ENCODE peak calls at places on chromosomes 5 and 9, in eight cellular contexts. O, C, K, F, M, L, X and Z are unnamed samples.

GRCh38 chr9:137902646-137903045 is 25.1 kb downstream of the CACNA1B start:
- DNase-seq in L (no peak), X (no peak), C (no peak), O (no peak), F (no peak), K (no peak), M (no peak), Z (no peak)

GRCh38 chr5:64497390-64497789 is 8.4 kb upstream of the RGS7BP start:
- DNase-seq in X (peak; percentile 4), C (no peak), L (peak; percentile 75), M (no peak), O (peak; percentile 46), K (peak; percentile 6), F (peak; percentile 46), Z (no peak)

GRCh38 chr9:5450360-5451051 is at the start of gene CD274:
- DNase-seq in K (peak; percentile 81), L (peak; percentile 95), X (peak; percentile 95), F (peak; percentile 92), M (peak; percentile 49), C (peak; percentile 94), O (peak; percentile 93), Z (peak; percentile 92)

GRCh38 chr9:93111371-93112115 is 15.5 kb downstream of the CARD19 start:
- DNase-seq in M (no peak), C (no peak), K (no peak), O (no peak), F (peak; percentile 94), X (no peak), L (peak; percentile 92), Z (peak; percentile 77)

GRCh38 chr5:76025069-76025468 is 58.1 kb upstream of the SV2C start:
- DNase-seq in X (no peak), L (no peak), C (no peak), M (no peak), F (no peak), O (no peak), K (no peak), Z (no peak)

GRCh38 chr9:115170674-115171073 is 52.7 kb upstream of the TNC start:
- DNase-seq in O (peak; percentile 68), L (peak; percentile 81), C (no peak), X (peak; percentile 27), F (peak; percentile 90), M (no peak), K (peak; percentile 81), Z (no peak)

GRCh38 chr9:4106744-4107143 is 193.1 kb downstream of the GLIS3 start:
- DNase-seq in L (peak; percentile 73), M (no peak), X (peak; percentile 66), O (peak; percentile 54), K (peak; percentile 95), F (no peak), C (no peak), Z (no peak)

GRCh38 chr9:36091028-36091953 is 45.2 kb upstream of the GLIPR2 start:
- DNase-seq in X (peak; percentile 73), C (peak; percentile 77), M (peak; percentile 45), F (peak; percentile 27), K (peak; percentile 44), O (no peak), L (peak; percentile 19), Z (no peak)

GRCh38 chr9:4762889-4763521 is 22.0 kb upstream of the AK3 start:
- DNase-seq in F (no peak), K (peak; percentile 64), M (no peak), L (peak; percentile 35), X (peak; percentile 49), C (peak; percentile 64), O (peak; percentile 24), Z (no peak)

GRCh38 chr5:174427304-174427703 is 297.1 kb upstream of the MSX2 start:
- DNase-seq in F (no peak), M (no peak), X (no peak), K (no peak), L (no peak), C (no peak), O (no peak), Z (no peak)

GRCh38 chr9:74935008-74935407 is 17.7 kb downstream of the C9orf40 start:
- DNase-seq in X (no peak), K (peak; percentile 24), C (no peak), M (no peak), F (no peak), L (no peak), O (no peak), Z (no peak)

GRCh38 chr9:116576386-116576785 is 110.7 kb upstream of the TRIM32 start:
- DNase-seq in O (no peak), C (no peak), M (no peak), X (no peak), L (peak; percentile 29), F (no peak), K (no peak), Z (no peak)

GRCh38 chr5:39158127-39158593 is 61.2 kb downstream of the FYB1 start:
- DNase-seq in M (no peak), L (peak; percentile 91), O (no peak), K (peak; percentile 49), C (no peak), F (peak; percentile 66), X (peak; percentile 56), Z (no peak)

GRCh38 chr5:124536333-124536732 is 210.1 kb downstream of the ZNF608 start:
- DNase-seq in L (no peak), M (no peak), O (no peak), F (no peak), X (peak; percentile 57), K (no peak), C (no peak), Z (no peak)

GRCh38 chr9:136861874-136862457 is 4.1 kb downstream of the EDF1 start:
- DNase-seq in O (peak; percentile 3), C (no peak), X (no peak), L (no peak), F (no peak), K (no peak), M (no peak), Z (no peak)

GRCh38 chr9:73583590-73583989 is 431.9 kb downstream of the ANXA1 start:
- DNase-seq in M (no peak), L (peak; percentile 66), F (peak; percentile 32), X (peak; percentile 6), C (no peak), K (peak; percentile 51), O (no peak), Z (no peak)

GRCh38 chr9:68769852-68770251 is 64.8 kb downstream of the PIP5K1B start:
- DNase-seq in O (no peak), K (no peak), F (no peak), X (no peak), M (no peak), L (no peak), C (no peak), Z (no peak)

GRCh38 chr5:15003511-15003920 is 131.9 kb upstream of the ANKH start:
- DNase-seq in M (peak; percentile 21), F (peak; percentile 77), L (peak; percentile 76), C (peak; percentile 65), X (peak; percentile 84), K (peak; percentile 76), O (peak; percentile 78), Z (no peak)

GRCh38 chr5:172283020-172283861 is at the start of gene UBTD2:
- DNase-seq in C (peak; percentile 84), K (peak; percentile 59), L (peak; percentile 85), M (no peak), F (peak; percentile 88), O (peak; percentile 92), X (peak; percentile 87), Z (no peak)

GRCh38 chr5:179866241-179867078 is 7.8 kb upstream of the MRNIP start:
- DNase-seq in L (peak; percentile 22), K (peak; percentile 6), C (no peak), F (no peak), X (no peak), O (no peak), M (no peak), Z (peak; percentile 68)
- TF ChIP-seq CTCF in L (peak; percentile 20), K (no peak), C (no peak), F (no peak), X (no peak), O (no peak), M (no peak), Z (peak; percentile 34)

GRCh38 chr5:95985249-95985648 is 23.6 kb upstream of the ELL2 start:
- DNase-seq in O (no peak), F (no peak), L (no peak), X (no peak), K (no peak), M (no peak), C (no peak), Z (no peak)
- TF ChIP-seq CTCF in O (no peak), F (no peak), L (no peak), X (no peak), K (no peak), M (no peak), C (no peak), Z (peak; percentile 52)

GRCh38 chr5:168114444-168115017 is 176.9 kb upstream of the WWC1 start:
- DNase-seq in M (no peak), K (peak; percentile 57), C (peak; percentile 83), F (peak; percentile 82), L (peak; percentile 72), O (peak; percentile 77), X (peak; percentile 63), Z (no peak)
- TF ChIP-seq CTCF in M (peak; percentile 68), K (peak; percentile 83), C (peak; percentile 69), F (peak; percentile 89), L (peak; percentile 82), O (peak; percentile 56), X (peak; percentile 75), Z (peak; percentile 75)

DNA sequence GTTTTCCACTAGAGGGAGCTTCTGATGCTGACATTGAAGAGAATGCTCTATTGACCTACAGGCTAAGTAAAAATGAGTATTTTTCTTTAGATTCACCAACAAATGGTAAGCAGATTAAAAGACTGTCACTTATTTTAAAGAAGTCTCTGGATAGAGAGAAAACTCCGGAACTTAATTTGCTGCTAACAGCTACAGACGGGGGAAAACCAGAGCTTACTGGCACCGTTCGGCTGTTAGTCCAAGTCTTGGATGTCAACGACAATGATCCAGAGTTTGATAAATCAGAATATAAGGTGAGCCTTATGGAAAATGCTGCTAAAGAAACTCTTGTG is 764 bp downstream of the PCDHA11 start:
- DNase-seq in O (no peak), L (no peak), K (peak; percentile 19), F (no peak), X (no peak), C (no peak), M (no peak), Z (no peak)
- TF ChIP-seq CTCF in O (peak; percentile 5), L (no peak), K (peak; percentile 29), F (no peak), X (no peak), C (no peak), M (no peak), Z (peak; percentile 73)

GRCh38 chr9:122221223-122221811 is 7.4 kb downstream of the LHX6 start:
- DNase-seq in M (no peak), X (no peak), C (no peak), K (no peak), L (no peak), O (no peak), F (no peak), Z (no peak)

GRCh38 chr9:122222741-122223140 is 6.0 kb downstream of the LHX6 start:
- DNase-seq in L (no peak), F (no peak), M (no peak), K (no peak), X (no peak), C (no peak), O (no peak), Z (no peak)

GRCh38 chr9:122220673-122221222 is 8.0 kb downstream of the LHX6 start:
- DNase-seq in K (no peak), L (no peak), F (no peak), M (no peak), X (no peak), C (no peak), O (no peak), Z (no peak)

GRCh38 chr9:122225323-122226141 is 3.2 kb downstream of the LHX6 start:
- DNase-seq in M (no peak), X (no peak), O (no peak), F (no peak), C (no peak), L (no peak), K (no peak), Z (no peak)

GRCh38 chr9:122223435-122223834 is 5.3 kb downstream of the LHX6 start:
- DNase-seq in L (no peak), F (no peak), O (no peak), X (no peak), M (no peak), C (no peak), K (no peak), Z (no peak)
- TF ChIP-seq CTCF in L (no peak), F (no peak), O (no peak), X (no peak), M (no peak), C (no peak), K (no peak), Z (no peak)